ENCODE peak calls at places on chromosomes 16 and 17, in five cellular contexts. A, U, S, O and K are unnamed samples. For H3K27me3, the result is how much of the 10 kb centered on the place peaks cover.

GRCh38 chr16:83717814-83718213 is 90.0 kb upstream of the HSBP1 start:
- DNase-seq in O (no peak), U (no peak), A (no peak), S (no peak), K (no peak)

GRCh38 chr17:8710766-8711165 is 33.9 kb downstream of the CCDC42 start:
- DNase-seq in U (no peak), O (no peak), S (no peak), A (no peak), K (no peak)

GRCh38 chr17:2792541-2793169 is 3.6 kb upstream of the RAP1GAP2 start:
- DNase-seq in S (no peak), A (no peak), O (no peak), U (no peak), K (no peak)

GRCh38 chr17:59149841-59150511 is 5.0 kb downstream of the SKA2 start:
- DNase-seq in A (no peak), O (no peak), U (no peak), S (no peak), K (no peak)

GRCh38 chr16:28292731-28293588 is 635 bp downstream of the SBK1 start:
- DNase-seq in U (no peak), A (no peak), S (no peak), O (peak), K (peak)

GRCh38 chr16:56630134-56630533 is 2.3 kb upstream of the MT1M start:
- DNase-seq in O (no peak), U (no peak), S (no peak), A (no peak), K (no peak)

GRCh38 chr17:38546396-38546795 is 59.4 kb downstream of the SRCIN1 start:
- DNase-seq in U (no peak), S (no peak), A (no peak), O (no peak), K (no peak)

GRCh38 chr17:27873211-27873610 is 20.0 kb downstream of the LYRM9 start:
- DNase-seq in O (no peak), S (no peak), U (no peak), A (no peak), K (no peak)

GRCh38 chr17:73492802-73493139 is 151.5 kb downstream of the SDK2 start:
- DNase-seq in U (no peak), A (no peak), S (no peak), O (no peak), K (no peak)

GRCh38 chr17:18257268-18257681 is 1.3 kb downstream of the FLII start:
- DNase-seq in O (no peak), A (no peak), S (no peak), U (peak), K (peak)

GRCh38 chr16:70570967-70571570 is 47.5 kb downstream of the SF3B3 start:
- DNase-seq in O (no peak), U (no peak), S (no peak), A (no peak), K (no peak)

GRCh38 chr17:37516131-37516561 is 26.5 kb downstream of the DUSP14 start:
- DNase-seq in U (no peak), A (no peak), O (no peak), S (no peak), K (no peak)

GRCh38 chr17:59406808-59407381 is 75.4 kb downstream of the YPEL2 start:
- DNase-seq in A (no peak), U (no peak), O (no peak), S (no peak), K (no peak)

GRCh38 chr16:54242199-54242598 is 44.4 kb downstream of the IRX3 start:
- DNase-seq in U (no peak), A (no peak), O (no peak), S (no peak), K (no peak)

GRCh38 chr16:81204794-81205680 is 33.5 kb upstream of the BCO1 start:
- DNase-seq in A (peak), O (no peak), S (no peak), U (peak), K (peak)

GRCh38 chr17:17567631-17568030 is 23.9 kb downstream of the PEMT start:
- DNase-seq in A (peak), O (no peak), U (peak), S (no peak), K (no peak)

GRCh38 chr17:73042809-73043685 is 49.4 kb downstream of the SLC39A11 start:
- DNase-seq in S (no peak), O (no peak), U (no peak), A (no peak), K (no peak)

GRCh38 chr16:75301804-75302203 is 50.4 kb upstream of the BCAR1 start:
- DNase-seq in A (no peak), O (no peak), U (no peak), S (no peak), K (no peak)

GRCh38 chr17:11006530-11006929 is 168.6 kb upstream of the PIRT start:
- DNase-seq in O (no peak), U (no peak), S (no peak), A (no peak), K (no peak)

GRCh38 chr17:10114931-10115535 is 83.4 kb downstream of the GAS7 start:
- DNase-seq in U (peak), O (peak), S (peak), A (peak), K (peak)

GRCh38 chr17:48646183-48647102 is 20.3 kb upstream of the HOXB9 start:
- DNase-seq in U (no peak), A (no peak), S (no peak), O (peak), K (peak)

GRCh38 chr16:86570542-86571196 is 4.0 kb downstream of the FOXC2 start:
- DNase-seq in O (no peak), S (no peak), A (no peak), U (no peak), K (no peak)

GRCh38 chr16:51326131-51326856 is 175.2 kb upstream of the SALL1 start:
- DNase-seq in A (no peak), U (no peak), O (no peak), S (no peak), K (no peak)

GRCh38 chr17:28957992-28958355 is 6.7 kb upstream of the PHF12 start:
- DNase-seq in A (peak), U (no peak), S (no peak), O (no peak), K (no peak)

GRCh38 chr17:2170023-2170422 is 115.1 kb downstream of the HIC1 start:
- DNase-seq in U (no peak), S (no peak), A (peak), O (no peak), K (peak)

GRCh38 chr16:25014500-25015147 is 545 bp downstream of the ARHGAP17 start:
- DNase-seq in S (no peak), U (peak), O (peak), A (peak), K (peak)

GRCh38 chr16:787978-788398 is at the start of gene RPUSD1:
- DNase-seq in S (no peak), A (no peak), U (no peak), O (no peak), K (no peak)

GRCh38 chr17:12510535-12510934 is 155.2 kb upstream of the MYOCD start:
- DNase-seq in A (no peak), O (no peak), U (no peak), S (no peak), K (no peak)

GRCh38 chr16:89093602-89094251 is at the start of gene ACSF3:
- DNase-seq in U (peak), S (peak), O (peak), A (peak), K (peak)

GRCh38 chr16:30875881-30876791 is 17.7 kb downstream of the BCL7C start:
- DNase-seq in S (no peak), A (no peak), U (no peak), O (no peak), K (peak)

GRCh38 chr17:38504216-38504615 is 76.0 kb downstream of the ARHGAP23 start:
- DNase-seq in O (no peak), A (no peak), S (no peak), U (no peak), K (no peak)

GRCh38 chr16:13262270-13263090 is 361.1 kb downstream of the SHISA9 start:
- DNase-seq in S (no peak), O (no peak), U (no peak), A (no peak), K (no peak)

DNA sequence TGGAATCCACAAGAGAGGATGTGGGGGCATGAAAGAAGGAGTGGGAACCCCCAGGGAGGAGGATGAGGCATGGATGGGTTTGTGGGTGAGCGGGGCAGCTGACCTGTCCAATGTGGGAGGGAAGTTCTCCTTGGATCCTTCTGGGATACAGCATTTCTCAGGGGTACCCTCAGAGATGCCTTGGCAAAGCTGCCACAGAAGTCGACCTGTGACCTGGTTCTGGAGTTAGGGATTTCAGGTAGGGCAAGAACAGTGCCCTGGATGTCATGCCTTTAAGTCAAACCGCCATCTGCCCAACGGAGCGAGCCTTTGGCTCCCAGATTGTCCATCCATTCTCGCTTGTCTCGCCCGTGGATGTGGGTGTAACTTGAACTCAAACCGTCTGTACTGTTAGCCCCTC is 30.0 kb downstream of the WSCD1 start:
- DNase-seq in S (no peak), U (no peak), A (peak), O (no peak), K (no peak)
- H3K27me3 ChIP-seq in S (under half), U (under half), A (under half), O (under half), K (under half)

GRCh38 chr17:34252138-34252889 is 2.8 kb upstream of the CCL2 start:
- DNase-seq in A (peak), S (peak), U (peak), O (no peak), K (peak)
- TF ChIP-seq EP300 in A (peak), S (peak), U (peak), O (peak), K (peak)

DNA sequence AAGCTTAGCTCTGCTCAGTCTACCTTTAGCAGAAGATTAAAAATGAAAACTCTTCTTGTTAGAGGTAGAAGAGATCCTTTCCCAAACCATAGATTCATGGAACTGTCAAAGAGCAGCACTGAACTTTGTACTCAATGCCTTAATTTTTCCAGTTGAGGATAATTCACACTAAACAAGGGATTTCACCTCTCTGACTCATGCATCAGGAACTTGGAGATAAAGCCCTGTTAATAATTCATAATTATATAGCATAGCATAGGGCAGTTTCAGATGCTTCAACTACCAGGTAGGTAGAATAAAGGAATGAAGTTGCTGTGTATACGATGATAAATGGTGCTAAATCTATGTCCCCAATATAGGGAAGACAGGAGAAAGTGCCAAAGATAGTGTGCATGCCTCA is 450.4 kb downstream of the MAF start:
- DNase-seq in O (no peak), S (no peak), A (no peak), U (no peak), K (no peak)
- H3K27me3 ChIP-seq in O (under half), S (under half), A (under half), U (under half), K (under half)

DNA sequence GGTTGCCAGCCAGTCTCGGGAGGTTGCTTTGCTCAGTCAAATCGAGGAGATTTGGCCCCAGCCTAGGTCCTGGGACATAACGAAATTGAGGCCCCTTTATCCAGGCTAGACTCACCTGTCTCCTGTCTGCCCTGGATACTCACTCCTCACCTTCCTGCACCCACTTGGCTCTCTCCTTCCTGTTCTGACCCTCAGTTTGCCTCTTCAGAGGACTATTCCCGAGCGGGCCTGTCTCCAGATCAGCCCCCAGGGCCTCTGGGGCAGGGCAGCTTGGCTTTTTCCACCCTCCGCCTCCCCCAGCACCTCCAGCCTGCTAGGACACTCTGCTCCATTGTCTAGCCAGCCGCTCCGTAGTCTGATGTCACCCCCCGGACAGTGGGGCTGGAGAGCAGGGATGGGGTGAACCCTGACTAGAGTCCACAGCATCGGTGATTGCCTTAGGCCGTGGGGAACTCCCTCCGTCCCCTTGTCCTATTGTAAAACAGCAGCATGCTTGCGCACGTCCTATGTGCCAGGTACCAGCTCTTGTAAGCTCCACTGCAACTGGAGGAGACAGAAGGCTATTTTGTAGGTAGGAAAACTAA is 8.8 kb downstream of the WFIKKN2 start:
- DNase-seq in U (no peak), O (no peak), A (no peak), S (no peak), K (no peak)
- TF ChIP-seq EP300 in U (no peak), O (no peak), A (no peak), S (no peak), K (no peak)

GRCh38 chr16:80056334-80056733 is 455.8 kb upstream of the MAF start:
- DNase-seq in O (no peak), U (no peak), S (no peak), A (no peak), K (no peak)

GRCh38 chr16:80060470-80060869 is 459.9 kb upstream of the MAF start:
- DNase-seq in A (no peak), S (no peak), O (no peak), U (no peak), K (no peak)

GRCh38 chr16:80055831-80056230 is 455.3 kb upstream of the MAF start:
- DNase-seq in S (no peak), U (no peak), O (no peak), A (no peak), K (no peak)

GRCh38 chr16:80054656-80055055 is 454.1 kb upstream of the MAF start:
- DNase-seq in O (no peak), A (no peak), U (no peak), S (no peak), K (no peak)

DNA sequence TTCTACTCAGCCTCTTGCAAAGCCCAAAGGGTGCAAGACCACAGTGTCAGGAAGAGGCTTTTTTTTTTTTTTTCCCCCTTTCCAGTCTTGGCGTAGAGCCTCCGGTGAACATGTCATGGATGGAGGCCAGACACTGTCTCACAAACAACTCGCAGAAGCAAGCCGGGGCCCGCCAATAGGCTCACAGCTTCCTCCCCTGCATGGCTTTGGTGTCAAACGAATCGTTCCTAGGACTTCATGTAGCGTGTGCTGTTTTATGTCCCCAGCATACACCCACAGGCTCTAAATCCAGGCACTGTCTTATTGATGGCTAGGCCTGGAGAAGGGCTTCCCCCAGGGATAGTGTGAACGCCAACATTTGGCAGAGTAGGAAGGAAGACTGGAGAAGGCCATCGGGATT is 457.7 kb upstream of the MAF start:
- DNase-seq in U (no peak), S (peak), O (no peak), A (peak), K (peak)
- H3K27me3 ChIP-seq in U (under half), S (under half), O (under half), A (under half), K (under half)

DNA sequence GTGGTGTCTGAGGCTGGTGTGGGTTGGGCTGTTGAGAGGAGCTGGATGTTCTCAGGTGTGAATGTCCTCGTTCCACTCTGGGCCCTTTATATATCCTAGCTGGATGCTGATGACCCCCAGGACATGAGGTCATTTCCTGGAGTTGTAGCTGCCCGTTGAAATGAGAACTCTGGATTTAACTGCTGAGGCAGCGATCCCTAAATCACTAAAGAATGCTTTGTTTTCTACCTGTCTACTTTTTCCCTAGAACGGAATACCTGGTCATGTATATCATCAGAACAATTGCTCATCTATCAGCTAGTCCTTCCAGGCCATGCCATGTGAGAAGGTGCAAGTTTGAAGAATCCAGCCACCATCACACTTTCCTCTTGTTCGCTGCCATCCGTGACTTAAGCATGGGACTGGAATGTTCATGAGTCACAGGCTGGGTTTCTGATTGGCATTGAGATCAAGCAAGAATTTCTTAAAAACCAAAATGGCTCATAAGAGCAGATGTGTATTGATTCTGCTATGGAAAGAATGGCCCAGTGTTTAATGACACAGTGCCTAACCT is at the start of gene KRTAP2-3:
- DNase-seq in O (no peak), S (no peak), A (no peak), U (no peak), K (no peak)
- TF ChIP-seq EP300 in O (no peak), S (no peak), A (no peak), U (no peak), K (no peak)

DNA sequence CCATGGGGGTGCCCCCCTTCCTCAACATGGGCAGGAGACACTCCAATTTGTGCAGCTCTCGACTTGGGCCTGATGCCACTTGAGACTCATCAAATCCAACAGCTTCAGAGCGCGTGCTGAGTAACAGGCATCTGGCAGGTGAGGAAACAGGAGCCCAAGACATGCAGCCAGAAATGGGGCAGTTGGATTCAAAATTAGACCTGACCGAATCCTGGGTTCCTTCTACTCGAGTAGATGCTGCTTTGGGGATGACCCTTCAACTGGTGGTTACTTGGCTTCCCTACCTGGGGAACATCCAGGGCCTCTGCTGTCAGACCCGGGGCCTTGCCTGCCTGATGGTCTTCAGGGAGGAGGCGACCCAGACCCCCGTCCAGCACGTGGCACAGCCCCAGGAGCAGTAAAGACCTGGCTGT is 488 bp upstream of the NTN3 start:
- DNase-seq in S (no peak), O (no peak), A (no peak), U (no peak), K (no peak)
- H3K27me3 ChIP-seq in S (half or more), O (under half), A (under half), U (half or more), K (half or more)

GRCh38 chr17:57459286-57459915 is 203.1 kb downstream of the MSI2 start:
- DNase-seq in O (no peak), A (no peak), U (no peak), S (no peak), K (no peak)
- TF ChIP-seq EP300 in O (no peak), A (no peak), U (no peak), S (no peak), K (no peak)